ENCODE peak calls at places on chromosomes 7 and 10, in four cellular contexts. A is CD8-positive, alpha-beta T cell; U is OCI-M1; Y is NCI-H82. F is an unnamed sample.

GRCh38 chr7:81715984-81716588 is 53.8 kb downstream of the HGF start:
- DNase-seq in A (no peak), U (peak), Y (peak), F (no peak)

GRCh38 chr10:90222372-90222771 is 521.0 kb downstream of the KIF20B start:
- DNase-seq in A (no peak), U (no peak), Y (no peak), F (no peak)

GRCh38 chr10:80454526-80455460 is 683 bp downstream of the TSPAN14 start:
- DNase-seq in A (no peak), U (peak), Y (peak), F (no peak)

GRCh38 chr7:96649981-96650380 is 59.7 kb downstream of the SEM1 start:
- DNase-seq in A (no peak), U (no peak), Y (no peak), F (no peak)

GRCh38 chr7:1919539-1920265 is 249.6 kb downstream of the ELFN1 start:
- DNase-seq in A (no peak), U (peak), Y (no peak), F (no peak)

GRCh38 chr10:121574519-121575170 is 23.6 kb downstream of the FGFR2 start:
- DNase-seq in A (no peak), U (no peak), Y (no peak), F (no peak)

GRCh38 chr10:110758898-110759297 is 112.8 kb upstream of the PDCD4 start:
- DNase-seq in A (no peak), U (no peak), Y (peak), F (no peak)

GRCh38 chr10:112689327-112689726 is 242.3 kb downstream of the VTI1A start:
- DNase-seq in A (no peak), U (no peak), Y (peak), F (no peak)

GRCh38 chr7:149704507-149704906 is 68.9 kb downstream of the ZNF467 start:
- DNase-seq in A (no peak), U (no peak), Y (no peak), F (no peak)

GRCh38 chr10:43235070-43235900 is 31.6 kb downstream of the RASGEF1A start:
- DNase-seq in A (no peak), U (no peak), Y (no peak), F (no peak)

GRCh38 chr7:133602291-133602690 is 349.4 kb downstream of the EXOC4 start:
- DNase-seq in A (no peak), U (no peak), Y (peak), F (no peak)

GRCh38 chr10:60495357-60495756 is 105.7 kb upstream of the ANK3 start:
- DNase-seq in A (no peak), U (no peak), Y (no peak), F (no peak)

GRCh38 chr7:158648787-158649186 is 55.8 kb downstream of the NCAPG2 start:
- DNase-seq in A (no peak), U (no peak), Y (no peak), F (no peak)

GRCh38 chr7:75872073-75872782 is 6.6 kb upstream of the RHBDD2 start:
- DNase-seq in A (no peak), U (no peak), Y (no peak), F (no peak)

GRCh38 chr7:55052081-55052480 is 33.3 kb downstream of the EGFR start:
- DNase-seq in A (no peak), U (no peak), Y (no peak), F (no peak)

GRCh38 chr10:122530177-122530576 is 30.4 kb upstream of the DMBT1 start:
- DNase-seq in A (no peak), U (no peak), Y (no peak), F (no peak)

GRCh38 chr10:115402690-115403089 is 309.5 kb downstream of the ATRNL1 start:
- DNase-seq in A (no peak), U (no peak), Y (no peak), F (no peak)

GRCh38 chr10:131832056-131832685 is 68.6 kb upstream of the PPP2R2D start:
- DNase-seq in A (no peak), U (no peak), Y (no peak), F (no peak)

GRCh38 chr7:4641091-4641666 is 40.9 kb upstream of the FOXK1 start:
- DNase-seq in A (no peak), U (no peak), Y (no peak), F (no peak)